ENCODE peak calls at places on chromosomes 6 and 20, in four cellular contexts. One of them, this sample, is unnamed.

GRCh38 chr20:10385850-10386544 is 48.0 kb downstream of the MKKS start:
- DNase-seq in nephron progenitor cell: no peak
- DNase-seq in GM23248: no peak
- DNase-seq in GM04503: no peak
- DNase-seq in this sample: no peak

GRCh38 chr6:161418458-161418945 is 144.6 kb upstream of the AGPAT4 start:
- DNase-seq in nephron progenitor cell: peak; percentile 48
- DNase-seq in GM23248: peak; percentile 83
- DNase-seq in GM04503: no peak
- DNase-seq in this sample: no peak

GRCh38 chr6:165770430-165771082 is 107.5 kb upstream of the PDE10A start:
- DNase-seq in nephron progenitor cell: no peak
- DNase-seq in GM23248: no peak
- DNase-seq in GM04503: no peak
- DNase-seq in this sample: no peak

GRCh38 chr20:60558491-60558890 is 600.3 kb downstream of the CDH26 start:
- DNase-seq in nephron progenitor cell: no peak
- DNase-seq in GM23248: no peak
- DNase-seq in GM04503: no peak
- DNase-seq in this sample: no peak

GRCh38 chr6:111427341-111428116 is 55.5 kb downstream of the REV3L start:
- DNase-seq in nephron progenitor cell: no peak
- DNase-seq in GM23248: peak; percentile 90
- DNase-seq in GM04503: peak; percentile 76
- DNase-seq in this sample: no peak

GRCh38 chr6:42236680-42237473 is 19.2 kb upstream of the MRPS10 start:
- DNase-seq in nephron progenitor cell: no peak
- DNase-seq in GM23248: no peak
- DNase-seq in GM04503: no peak
- DNase-seq in this sample: no peak

GRCh38 chr6:83708546-83708969 is 343 bp downstream of the SNAP91 start:
- DNase-seq in nephron progenitor cell: peak; percentile 67
- DNase-seq in GM23248: peak; percentile 38
- DNase-seq in GM04503: no peak
- DNase-seq in this sample: no peak

GRCh38 chr6:12238191-12238590 is 52.0 kb upstream of the EDN1 start:
- DNase-seq in nephron progenitor cell: no peak
- DNase-seq in GM23248: no peak
- DNase-seq in GM04503: no peak
- DNase-seq in this sample: no peak

GRCh38 chr6:168784426-168784825 is 343.4 kb downstream of the SMOC2 start:
- DNase-seq in nephron progenitor cell: no peak
- DNase-seq in GM23248: no peak
- DNase-seq in GM04503: no peak
- DNase-seq in this sample: no peak

GRCh38 chr20:6007094-6007528 is 46.7 kb downstream of the LRRN4 start:
- DNase-seq in nephron progenitor cell: no peak
- DNase-seq in GM23248: peak; percentile 47
- DNase-seq in GM04503: no peak
- DNase-seq in this sample: no peak

GRCh38 chr20:47224857-47225256 is 131.6 kb downstream of the ZMYND8 start:
- DNase-seq in nephron progenitor cell: no peak
- DNase-seq in GM23248: no peak
- DNase-seq in GM04503: no peak
- DNase-seq in this sample: no peak

GRCh38 chr20:6008254-6008653 is 45.6 kb downstream of the LRRN4 start:
- DNase-seq in nephron progenitor cell: no peak
- DNase-seq in GM23248: peak; percentile 98
- DNase-seq in GM04503: peak; percentile 88
- DNase-seq in this sample: no peak

GRCh38 chr6:15615837-15616236 is 47.0 kb downstream of the DTNBP1 start:
- DNase-seq in nephron progenitor cell: no peak
- DNase-seq in GM23248: no peak
- DNase-seq in GM04503: no peak
- DNase-seq in this sample: no peak

GRCh38 chr6:107185570-107185969 is 70.3 kb upstream of the BEND3 start:
- DNase-seq in nephron progenitor cell: peak; percentile 9
- DNase-seq in GM23248: peak; percentile 12
- DNase-seq in GM04503: no peak
- DNase-seq in this sample: no peak

GRCh38 chr6:75278474-75279077 is 6.0 kb downstream of the TMEM30A start:
- DNase-seq in nephron progenitor cell: no peak
- DNase-seq in GM23248: peak; percentile 22
- DNase-seq in GM04503: no peak
- DNase-seq in this sample: no peak

GRCh38 chr6:156379946-156380707 is 397.1 kb upstream of the ARID1B start:
- DNase-seq in nephron progenitor cell: no peak
- DNase-seq in GM23248: peak; percentile 38
- DNase-seq in GM04503: no peak
- DNase-seq in this sample: no peak

GRCh38 chr6:35487653-35488516 is 9.0 kb downstream of the TEAD3 start:
- DNase-seq in nephron progenitor cell: no peak
- DNase-seq in GM23248: peak; percentile 37
- DNase-seq in GM04503: no peak
- DNase-seq in this sample: no peak

GRCh38 chr20:57414867-57415592 is 23.8 kb downstream of the RBM38 start:
- DNase-seq in nephron progenitor cell: no peak
- DNase-seq in GM23248: peak; percentile 50
- DNase-seq in GM04503: no peak
- DNase-seq in this sample: no peak

GRCh38 chr20:25056601-25057233 is 1.2 kb downstream of the ACSS1 start:
- DNase-seq in nephron progenitor cell: no peak
- DNase-seq in GM23248: no peak
- DNase-seq in GM04503: no peak
- DNase-seq in this sample: no peak

GRCh38 chr20:62171245-62171644 is 11.6 kb upstream of the MTG2 start:
- DNase-seq in nephron progenitor cell: no peak
- DNase-seq in GM23248: no peak
- DNase-seq in GM04503: no peak
- DNase-seq in this sample: no peak

GRCh38 chr20:43460830-43461200 is 3.1 kb downstream of the SRSF6 start:
- DNase-seq in nephron progenitor cell: no peak
- DNase-seq in GM23248: no peak
- DNase-seq in GM04503: no peak
- DNase-seq in this sample: no peak

GRCh38 chr6:95802978-95803377 is 212.8 kb upstream of the FUT9 start:
- DNase-seq in nephron progenitor cell: no peak
- DNase-seq in GM23248: no peak
- DNase-seq in GM04503: no peak
- DNase-seq in this sample: no peak

GRCh38 chr20:61253640-61254511 is 1.8 kb downstream of the CDH4 start:
- DNase-seq in nephron progenitor cell: peak; percentile 60
- DNase-seq in GM23248: peak; percentile 51
- DNase-seq in GM04503: no peak
- DNase-seq in this sample: no peak

GRCh38 chr6:108711094-108711493 is 137.1 kb upstream of the ARMC2 start:
- DNase-seq in nephron progenitor cell: no peak
- DNase-seq in GM23248: no peak
- DNase-seq in GM04503: no peak
- DNase-seq in this sample: no peak

GRCh38 chr20:5569021-5569420 is 181.2 kb upstream of the SHLD1 start:
- DNase-seq in nephron progenitor cell: no peak
- DNase-seq in GM23248: peak; percentile 56
- DNase-seq in GM04503: no peak
- DNase-seq in this sample: no peak

GRCh38 chr20:34562643-34563042 is 4.1 kb downstream of the MAP1LC3A start:
- DNase-seq in nephron progenitor cell: no peak
- DNase-seq in GM23248: peak; percentile 59
- DNase-seq in GM04503: no peak
- DNase-seq in this sample: no peak

GRCh38 chr6:4872841-4873240 is 96.6 kb downstream of the CDYL start:
- DNase-seq in nephron progenitor cell: no peak
- DNase-seq in GM23248: no peak
- DNase-seq in GM04503: no peak
- DNase-seq in this sample: no peak

GRCh38 chr20:58117944-58118343 is 110.5 kb downstream of the ANKRD60 start:
- DNase-seq in nephron progenitor cell: no peak
- DNase-seq in GM23248: peak; percentile 69
- DNase-seq in GM04503: no peak
- DNase-seq in this sample: no peak